ENCODE peak calls at places on chromosomes 16 and 17, in eight cellular contexts. K, E, V, Y, D, N, L and P are unnamed samples.

GRCh38 chr16:8721693-8722348 is 47.4 kb downstream of the ABAT start:
- DNase-seq in K (no peak), E (no peak), V (no peak), Y (no peak), D (no peak), N (no peak), L (no peak), P (no peak)

GRCh38 chr17:40588557-40588956 is 23.3 kb upstream of the CCR7 start:
- DNase-seq in K (no peak), E (no peak), V (no peak), Y (no peak), D (no peak), N (no peak), L (no peak), P (no peak)

GRCh38 chr17:2123467-2124251 is 68.8 kb downstream of the HIC1 start:
- DNase-seq in K (no peak), E (no peak), V (no peak), Y (no peak), D (no peak), N (no peak), L (no peak), P (peak; percentile 48)

GRCh38 chr16:49947907-49948678 is 76.9 kb upstream of the CNEP1R1 start:
- DNase-seq in K (no peak), E (no peak), V (no peak), Y (no peak), D (no peak), N (no peak), L (no peak), P (no peak)

GRCh38 chr17:83058478-83059167 is 20.8 kb upstream of the METRNL start:
- DNase-seq in K (no peak), E (peak; percentile 67), V (peak; percentile 10), Y (no peak), D (no peak), N (no peak), L (no peak), P (no peak)

GRCh38 chr17:32281011-32281451 is 15.4 kb downstream of the RHBDL3 start:
- DNase-seq in K (no peak), E (no peak), V (no peak), Y (no peak), D (no peak), N (no peak), L (no peak), P (no peak)

GRCh38 chr16:67252806-67253497 is 4.2 kb downstream of the SLC9A5 start:
- DNase-seq in K (no peak), E (no peak), V (peak; percentile 49), Y (no peak), D (no peak), N (no peak), L (no peak), P (no peak)

GRCh38 chr17:36544049-36544319 is 735 bp upstream of the GGNBP2 start:
- DNase-seq in K (peak; percentile 27), E (no peak), V (peak; percentile 63), Y (peak; percentile 16), D (no peak), N (no peak), L (peak; percentile 52), P (peak; percentile 66)

GRCh38 chr16:74226361-74226979 is 70.1 kb upstream of the PSMD7 start:
- DNase-seq in K (no peak), E (no peak), V (no peak), Y (peak; percentile 16), D (no peak), N (no peak), L (no peak), P (peak; percentile 8)

GRCh38 chr17:49814781-49815496 is 26.5 kb downstream of the KAT7 start:
- DNase-seq in K (no peak), E (no peak), V (no peak), Y (no peak), D (no peak), N (no peak), L (no peak), P (no peak)

GRCh38 chr17:77424585-77425344 is 284.0 kb downstream of the SEC14L1 start:
- DNase-seq in K (no peak), E (no peak), V (peak; percentile 76), Y (no peak), D (no peak), N (no peak), L (no peak), P (peak; percentile 80)

GRCh38 chr16:14505846-14506245 is 124.2 kb downstream of the PARN start:
- DNase-seq in K (no peak), E (no peak), V (no peak), Y (no peak), D (no peak), N (no peak), L (no peak), P (no peak)

GRCh38 chr16:74297296-74297665 is 667 bp downstream of the PSMD7 start:
- DNase-seq in K (peak; percentile 9), E (no peak), V (peak; percentile 28), Y (peak; percentile 43), D (peak; percentile 63), N (no peak), L (peak; percentile 18), P (peak; percentile 11)

GRCh38 chr16:66754819-66755218 is 3.4 kb upstream of the DYNC1LI2 start:
- DNase-seq in K (no peak), E (no peak), V (no peak), Y (no peak), D (no peak), N (no peak), L (no peak), P (no peak)